ENCODE peak calls at places on chromosome 18, in ten cellular contexts. B is Panc1; H is OCI-LY7; E is sigmoid colon; J is fibroblast of lung; Q is CD8-positive, alpha-beta memory T cell; W is endothelial cell of umbilical vein; C is psoas muscle; N is A673; X is CD4-positive, CD25-positive, alpha-beta regulatory T cell. D is an unnamed sample.
A peak's percentile ranks its signal among the peaks of the same experiment; 100 is the strongest.

GRCh38 chr18:65869527-65869926 is 118.7 kb downstream of the CDH7 start:
- DNase-seq in N (no peak), E (no peak), J (no peak), Q (no peak), W (no peak), C (no peak), B (no peak), H (no peak), X (no peak), D (no peak)

GRCh38 chr18:35122586-35123224 is 81.5 kb downstream of the MAPRE2 start:
- DNase-seq in Q (no peak), H (no peak), N (peak; percentile 23), C (peak; percentile 77), W (no peak), E (no peak), X (peak; percentile 11), J (no peak), B (no peak), D (no peak)

GRCh38 chr18:61727241-61727640 is 165.6 kb downstream of the RNF152 start:
- DNase-seq in B (no peak), J (peak; percentile 72), X (no peak), W (no peak), Q (no peak), E (no peak), N (no peak), C (no peak), H (no peak), D (no peak)

GRCh38 chr18:24602156-24602555 is 141.7 kb downstream of the HRH4 start:
- DNase-seq in W (no peak), B (no peak), E (no peak), N (peak; percentile 3), C (no peak), Q (no peak), H (no peak), X (no peak), J (no peak), D (no peak)

GRCh38 chr18:49460958-49461601 is 635 bp upstream of the DYM start:
- DNase-seq in X (no peak), N (no peak), H (no peak), E (no peak), J (no peak), Q (no peak), C (no peak), B (no peak), W (no peak), D (no peak)

GRCh38 chr18:24734058-24734457 is 273.6 kb downstream of the HRH4 start:
- DNase-seq in E (no peak), C (no peak), W (no peak), J (peak; percentile 16), H (peak; percentile 27), B (no peak), Q (no peak), N (peak; percentile 25), X (no peak), D (no peak)

GRCh38 chr18:79356435-79356834 is 39.3 kb upstream of the NFATC1 start:
- DNase-seq in N (no peak), Q (no peak), X (no peak), J (no peak), B (no peak), C (no peak), E (no peak), H (no peak), W (no peak), D (no peak)

GRCh38 chr18:56789004-56789888 is 138.1 kb downstream of the WDR7 start:
- DNase-seq in H (peak; percentile 28), X (peak; percentile 49), W (peak; percentile 92), B (peak; percentile 13), E (no peak), Q (no peak), N (peak; percentile 53), J (peak; percentile 26), C (peak; percentile 30), D (no peak)

GRCh38 chr18:9950289-9951016 is 36.6 kb downstream of the VAPA start:
- DNase-seq in C (no peak), X (no peak), E (no peak), Q (no peak), B (no peak), N (peak; percentile 44), W (no peak), H (no peak), J (peak; percentile 65), D (no peak)

GRCh38 chr18:9952633-9953416 is 39.0 kb downstream of the VAPA start:
- DNase-seq in H (no peak), W (no peak), X (no peak), N (no peak), Q (no peak), C (no peak), J (no peak), B (no peak), E (no peak), D (no peak)

GRCh38 chr18:9949861-9950260 is 36.0 kb downstream of the VAPA start:
- DNase-seq in W (no peak), C (no peak), N (no peak), J (no peak), X (no peak), E (no peak), Q (no peak), B (no peak), H (no peak), D (no peak)

GRCh38 chr18:9949315-9949714 is 35.5 kb downstream of the VAPA start:
- DNase-seq in H (no peak), C (no peak), X (no peak), B (no peak), J (no peak), E (no peak), W (no peak), Q (no peak), N (no peak), D (no peak)

DNA sequence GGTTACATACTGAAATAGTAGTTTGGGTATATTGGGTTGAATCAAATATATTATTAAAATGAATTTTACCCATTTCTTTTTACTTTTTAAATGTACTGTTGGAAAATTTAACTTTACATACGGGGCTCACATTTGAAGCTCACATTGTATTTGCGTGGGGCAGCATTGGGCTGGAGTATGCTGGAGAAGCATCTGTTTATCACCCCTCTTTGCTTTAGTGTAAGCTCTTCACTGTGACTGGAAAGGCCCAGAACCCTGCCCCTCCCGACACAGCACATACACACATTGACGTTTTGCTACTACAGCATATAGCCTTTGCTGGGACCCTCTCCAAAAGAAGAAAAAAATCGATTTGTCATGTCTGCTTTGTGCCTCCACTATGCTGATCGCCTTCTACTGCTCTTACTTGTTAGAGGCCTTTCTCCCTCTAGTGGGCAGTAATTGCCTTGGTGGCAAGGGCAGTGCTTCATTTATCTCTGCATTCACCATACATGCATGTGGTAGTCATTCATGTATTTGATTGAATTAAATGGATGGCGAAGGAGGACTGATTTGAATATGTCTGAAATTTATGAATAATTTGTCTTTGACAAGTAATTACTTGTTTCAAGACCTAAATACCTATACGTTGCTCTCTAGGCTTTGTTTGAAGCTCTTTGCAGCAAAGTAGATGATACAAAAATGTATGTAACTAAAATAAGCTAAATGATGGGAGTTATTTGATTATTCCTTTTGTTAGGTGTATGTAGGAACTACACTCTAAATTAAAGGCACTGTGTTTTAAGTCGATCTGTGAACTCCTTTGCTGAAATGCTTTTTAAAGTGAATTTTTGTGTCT is 37.4 kb downstream of the VAPA start:
- DNase-seq in B (peak; percentile 27), C (no peak), Q (no peak), N (peak; percentile 81), E (no peak), W (peak; percentile 75), X (peak; percentile 61), H (peak; percentile 45), J (peak; percentile 86), D (no peak)
- H3K36me3 ChIP-seq in B (peaks cover 24% of the 10 kb centered on the region), C (peaks cover 8% of the 10 kb centered on the region), Q (peaks cover 17% of the 10 kb centered on the region), N (peaks cover 39% of the 10 kb centered on the region), E (peaks cover 3% of the 10 kb centered on the region), W (peaks cover 3% of the 10 kb centered on the region), X (peaks cover 67% of the 10 kb centered on the region), H (peaks cover 89% of the 10 kb centered on the region), J (peaks cover 7% of the 10 kb centered on the region), D (peaks cover 74% of the 10 kb centered on the region)

DNA sequence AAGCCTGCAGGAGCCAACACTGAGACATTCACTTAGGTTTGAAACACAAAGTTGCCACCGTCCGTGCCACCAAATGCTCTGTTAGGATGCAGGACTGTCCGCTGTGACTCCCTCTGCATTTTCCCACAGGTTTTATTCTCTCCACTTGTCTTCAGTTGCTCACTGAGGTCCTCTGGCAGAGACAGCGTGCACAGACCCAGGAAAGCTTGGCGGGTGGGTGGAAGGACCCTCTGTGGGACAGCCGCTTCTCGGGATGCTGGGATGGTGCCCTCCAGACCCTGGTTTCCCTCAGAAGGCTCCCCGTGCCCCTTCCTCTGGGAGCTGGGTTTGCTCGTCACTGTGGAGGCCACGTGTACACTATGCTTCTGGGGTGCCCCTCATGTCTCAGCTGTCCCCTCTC is 733.6 kb downstream of the GALR1 start:
- DNase-seq in E (no peak), N (no peak), Q (no peak), J (no peak), B (no peak), X (no peak), W (no peak), H (no peak), C (no peak), D (no peak)
- H3K27ac ChIP-seq in E (no peak overlapping the region), N (no peak overlapping the region), Q (no peak overlapping the region), J (no peak overlapping the region), B (no peak overlapping the region), X (no peak overlapping the region), W (no peak overlapping the region), H (no peak overlapping the region), C (no peak overlapping the region), D (no peak overlapping the region)

GRCh38 chr18:58977223-58977622 is 112.5 kb downstream of the ZNF532 start:
- DNase-seq in N (no peak), E (no peak), C (peak; percentile 75), B (no peak), Q (no peak), J (no peak), W (no peak), H (no peak), X (no peak), D (no peak)

GRCh38 chr18:58978916-58979315 is 114.2 kb downstream of the ZNF532 start:
- DNase-seq in N (no peak), C (no peak), H (no peak), Q (no peak), W (no peak), X (no peak), E (no peak), B (no peak), J (no peak), D (no peak)

GRCh38 chr18:58977801-58978200 is 113.1 kb downstream of the ZNF532 start:
- DNase-seq in E (no peak), J (no peak), N (no peak), H (no peak), X (no peak), C (no peak), B (no peak), Q (no peak), W (no peak), D (no peak)

GRCh38 chr18:58970943-58971799 is 106.5 kb downstream of the ZNF532 start:
- DNase-seq in B (no peak), E (no peak), C (no peak), N (no peak), H (no peak), W (no peak), X (no peak), J (no peak), Q (no peak), D (no peak)

DNA sequence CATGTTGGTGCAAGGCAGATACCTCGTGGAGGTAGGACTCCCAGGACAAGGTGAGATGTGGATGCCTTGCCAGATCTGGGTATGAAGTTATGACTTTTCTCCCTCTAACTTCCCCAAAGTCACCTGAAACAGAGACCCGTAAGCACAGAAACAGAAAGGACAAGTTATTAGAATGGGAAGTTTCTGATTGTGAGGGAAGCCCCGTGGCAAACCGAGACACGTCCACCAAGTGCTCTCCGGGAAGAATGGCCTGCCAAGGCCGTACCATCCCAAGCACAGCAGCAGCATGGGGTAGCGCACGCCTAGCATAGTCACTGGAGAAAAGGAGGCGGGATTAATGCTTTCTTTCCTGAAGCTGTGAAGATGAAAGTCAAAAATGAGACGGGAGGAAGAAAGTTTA is 110.6 kb downstream of the ZNF532 start:
- DNase-seq in E (no peak), X (no peak), C (no peak), B (no peak), H (no peak), N (no peak), J (no peak), W (no peak), Q (no peak), D (no peak)
- H3K36me3 ChIP-seq in E (peaks cover 16% of the 10 kb centered on the region), X (peaks cover 6% of the 10 kb centered on the region), C (no peaks in the 10 kb centered on the region), B (no peaks in the 10 kb centered on the region), H (peaks cover 30% of the 10 kb centered on the region), N (peaks cover 30% of the 10 kb centered on the region), J (peaks cover 6% of the 10 kb centered on the region), W (peaks cover 10% of the 10 kb centered on the region), Q (no peaks in the 10 kb centered on the region), D (peaks cover 42% of the 10 kb centered on the region)

DNA sequence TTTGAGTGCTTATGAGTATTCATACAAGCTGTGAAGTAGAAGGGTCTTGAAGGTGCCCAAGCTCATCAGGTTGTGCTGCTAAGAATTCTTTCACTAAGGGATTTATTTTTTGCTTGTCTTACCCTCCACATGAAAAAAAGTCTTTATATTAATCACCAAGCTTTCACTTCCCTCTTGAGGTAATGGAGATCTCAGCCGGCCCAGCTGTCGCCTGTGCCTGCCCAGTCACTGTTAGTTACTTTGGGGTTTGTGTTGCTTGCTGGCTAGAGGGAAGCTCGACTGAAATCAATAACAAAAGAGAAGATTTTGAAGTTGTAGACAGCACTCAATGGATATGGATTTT is 21.9 kb downstream of the MC2R start:
- DNase-seq in H (peak; percentile 66), B (no peak), W (no peak), E (no peak), N (no peak), Q (no peak), X (no peak), C (no peak), J (no peak), D (no peak)
- H3K27ac ChIP-seq in H (peak overlapping the region; percentile 13), B (no peak overlapping the region), W (no peak overlapping the region), E (no peak overlapping the region), N (no peak overlapping the region), Q (no peak overlapping the region), X (no peak overlapping the region), C (no peak overlapping the region), J (no peak overlapping the region), D (no peak overlapping the region)